ENCODE peak calls at places on chromosomes 16 and 17, in six cellular contexts. S is GM12878, T is SK-N-SH, L is HepG2, H is H1, O is K562. W is an unnamed sample.
A peak's percentile ranks its signal among the peaks of the same experiment; 100 is the strongest.

GRCh38 chr16:15495898-15496297 is 61.5 kb downstream of the BMERB1 start:
- DNase-seq in H (no peak), L (no peak), S (no peak), O (no peak), T (no peak), W (no peak)

GRCh38 chr16:70253291-70254094 is 1.8 kb upstream of the EXOSC6 start:
- DNase-seq in L (peak; percentile 45), O (peak; percentile 33), T (peak; percentile 62), H (no peak), S (no peak), W (peak; percentile 28)

GRCh38 chr17:70517808-70518207 is 348.5 kb downstream of the KCNJ2 start:
- DNase-seq in O (no peak), L (no peak), H (no peak), S (no peak), T (no peak), W (no peak)

GRCh38 chr17:21460358-21460757 is 84.2 kb downstream of the KCNJ12 start:
- DNase-seq in O (no peak), L (no peak), S (no peak), H (no peak), T (no peak), W (no peak)

GRCh38 chr17:9229160-9229825 is 208.0 kb downstream of the NTN1 start:
- DNase-seq in L (no peak), O (no peak), H (no peak), T (no peak), S (no peak), W (no peak)

GRCh38 chr17:28551421-28552186 is 820 bp downstream of the UNC119 start:
- DNase-seq in O (no peak), S (no peak), H (no peak), T (no peak), L (no peak), W (no peak)

GRCh38 chr16:88926374-88926990 is 50.5 kb downstream of the CBFA2T3 start:
- DNase-seq in S (no peak), T (no peak), L (peak; percentile 28), O (peak; percentile 51), H (no peak), W (peak; percentile 78)

GRCh38 chr16:1832831-1833454 is 5.9 kb downstream of the FAHD1 start:
- DNase-seq in O (peak; percentile 88), H (no peak), S (no peak), T (no peak), L (peak; percentile 95), W (no peak)

GRCh38 chr17:15955793-15956541 is 11.0 kb downstream of the ADORA2B start:
- DNase-seq in H (no peak), O (peak; percentile 49), L (no peak), S (no peak), T (no peak), W (no peak)

GRCh38 chr17:40224707-40225092 is 5.6 kb downstream of the WIPF2 start:
- DNase-seq in O (peak; percentile 25), T (no peak), H (no peak), S (no peak), L (no peak), W (no peak)

GRCh38 chr17:60163108-60163784 is 13.5 kb downstream of the CA4 start:
- DNase-seq in L (peak; percentile 52), O (no peak), T (peak; percentile 43), H (no peak), S (no peak), W (no peak)

GRCh38 chr17:79969906-79970305 is 65.8 kb downstream of the TBC1D16 start:
- DNase-seq in L (no peak), H (no peak), O (no peak), S (no peak), T (no peak), W (no peak)

GRCh38 chr16:19179890-19180490 is 11.9 kb downstream of the SYT17 start:
- DNase-seq in H (no peak), S (no peak), T (peak; percentile 72), L (peak; percentile 62), O (peak; percentile 73), W (peak; percentile 31)

GRCh38 chr17:20191066-20191465 is 181.9 kb downstream of the SPECC1 start:
- DNase-seq in S (no peak), L (no peak), T (no peak), H (no peak), O (no peak), W (no peak)

GRCh38 chr17:8122391-8122922 is 1.4 kb downstream of the HES7 start:
- DNase-seq in L (no peak), T (no peak), H (no peak), S (no peak), O (no peak), W (no peak)

GRCh38 chr17:39927928-39928867 is 666 bp downstream of the LRRC3C start:
- DNase-seq in S (no peak), T (peak; percentile 52), O (peak; percentile 43), H (no peak), L (peak; percentile 72), W (no peak)

GRCh38 chr17:74116087-74116717 is 87.3 kb upstream of the RPL38 start:
- DNase-seq in S (no peak), H (no peak), T (no peak), L (no peak), O (no peak), W (no peak)

GRCh38 chr16:80366023-80366422 is 174.8 kb upstream of the DYNLRB2 start:
- DNase-seq in T (no peak), S (no peak), L (no peak), H (no peak), O (no peak), W (no peak)

GRCh38 chr16:72561-73537 is at the start of gene RHBDF1:
- DNase-seq in L (no peak), H (no peak), S (no peak), O (peak; percentile 85), T (peak; percentile 79), W (no peak)

GRCh38 chr17:49191917-49192741 is 18.2 kb downstream of the GNGT2 start:
- DNase-seq in O (peak; percentile 73), H (peak; percentile 70), T (peak; percentile 88), L (peak; percentile 90), S (peak; percentile 77), W (peak; percentile 89)

GRCh38 chr17:80872011-80872929 is 119.4 kb upstream of the CHMP6 start:
- DNase-seq in S (no peak), L (no peak), O (no peak), T (no peak), H (no peak), W (no peak)

GRCh38 chr17:55426851-55427586 is 5.4 kb upstream of the MMD start:
- DNase-seq in S (no peak), T (no peak), L (no peak), O (no peak), H (no peak), W (no peak)

GRCh38 chr16:13435873-13436474 is 484.0 kb upstream of the ERCC4 start:
- DNase-seq in T (no peak), S (no peak), L (no peak), H (no peak), O (no peak), W (no peak)

GRCh38 chr17:42027540-42027889 is 7.6 kb downstream of the NKIRAS2 start:
- DNase-seq in T (no peak), L (no peak), H (no peak), S (no peak), O (no peak), W (no peak)

GRCh38 chr17:226773-227580 is 45.5 kb upstream of the DOC2B start:
- DNase-seq in O (no peak), T (no peak), H (no peak), L (no peak), S (no peak), W (no peak)

GRCh38 chr16:86632944-86633343 is 54.6 kb downstream of the FOXL1 start:
- DNase-seq in L (no peak), S (no peak), H (no peak), O (no peak), T (no peak), W (no peak)

GRCh38 chr16:86637744-86638143 is 59.4 kb downstream of the FOXL1 start:
- DNase-seq in L (no peak), O (no peak), T (no peak), H (no peak), S (no peak), W (no peak)

GRCh38 chr16:86635926-86636325 is 57.6 kb downstream of the FOXL1 start:
- DNase-seq in T (no peak), S (no peak), L (no peak), H (no peak), O (no peak), W (no peak)

GRCh38 chr16:86634290-86634689 is 55.9 kb downstream of the FOXL1 start:
- DNase-seq in S (no peak), L (no peak), T (no peak), O (no peak), H (no peak), W (peak; percentile 48)

DNA sequence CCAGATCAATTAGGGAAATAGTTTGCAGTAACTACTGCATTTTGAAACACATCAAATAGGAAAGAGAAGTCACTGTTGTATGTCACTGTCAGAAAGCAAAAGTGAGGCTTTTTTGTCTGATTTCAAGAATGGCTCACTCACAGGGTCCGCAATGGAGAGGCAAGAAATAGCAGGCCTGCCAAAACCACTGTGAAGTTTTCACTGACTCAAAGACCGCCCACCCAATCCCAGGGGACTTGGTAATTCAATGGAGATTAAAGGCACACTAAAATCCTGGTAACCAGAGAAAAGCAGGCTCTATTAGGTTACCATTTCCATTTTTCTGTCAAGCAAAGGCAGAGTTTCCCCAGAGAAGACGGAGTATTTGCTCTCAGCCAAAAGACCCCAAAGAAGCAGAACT is 56.8 kb downstream of the FOXL1 start:
- DNase-seq in L (no peak), H (no peak), S (no peak), O (no peak), T (no peak), W (no peak)
- TF ChIP-seq JUND in L (no peak), H (no peak), S (no peak), O (no peak), T (no peak), W (no peak)

GRCh38 chr17:44987194-44987882 is 19.2 kb upstream of the C1QL1 start:
- DNase-seq in T (no peak), L (no peak), O (no peak), S (no peak), H (no peak), W (no peak)
- H3K4me1 ChIP-seq in T (no peaks in the 10 kb centered on the region), L (no peaks in the 10 kb centered on the region), O (peaks cover 5% of the 10 kb centered on the region), S (peaks cover 17% of the 10 kb centered on the region), H (peaks cover 5% of the 10 kb centered on the region), W (no peaks in the 10 kb centered on the region)

DNA sequence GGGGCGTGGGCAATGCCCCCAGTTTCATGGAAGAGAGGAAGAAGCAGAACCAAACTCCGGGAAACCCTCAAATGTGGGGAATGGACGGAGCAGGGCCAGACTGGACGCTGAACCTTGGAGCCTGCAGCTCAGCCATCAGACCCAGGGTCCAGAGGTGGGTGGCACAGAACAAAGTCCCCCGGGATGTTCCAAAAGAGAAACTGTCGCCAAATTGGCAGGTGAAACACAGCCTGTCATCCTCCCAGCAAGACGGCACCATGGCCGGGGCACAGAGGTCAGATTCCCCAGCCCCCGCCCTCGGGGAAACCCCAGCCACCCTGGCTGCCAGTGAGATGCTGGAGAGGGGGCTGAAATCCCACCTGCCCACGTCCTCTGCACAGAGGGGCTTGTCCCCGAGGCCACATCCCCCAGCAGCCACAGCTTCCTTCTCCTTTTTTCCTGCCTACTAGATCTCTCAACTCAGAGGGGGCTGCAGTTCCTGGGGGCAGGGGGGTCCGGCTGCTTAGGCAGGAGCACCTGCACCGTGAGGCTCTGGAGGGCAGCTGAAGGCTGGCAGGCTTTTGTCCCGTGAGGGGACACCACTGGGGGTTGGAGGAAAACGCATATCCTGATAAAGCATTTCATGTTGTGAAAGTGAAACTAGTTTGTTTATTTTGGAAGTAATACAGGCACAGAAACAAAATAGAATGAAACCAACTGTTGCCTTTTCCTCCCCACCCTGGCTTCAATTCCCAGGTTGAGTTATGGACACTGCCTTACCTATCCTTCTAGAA is 1.2 kb upstream of the SECTM1 start:
- DNase-seq in T (no peak), H (no peak), S (no peak), O (no peak), L (no peak), W (no peak)
- TF ChIP-seq JUND in T (no peak), H (no peak), S (no peak), O (no peak), L (no peak), W (no peak)

GRCh38 chr17:33939959-33940358 is 315.1 kb upstream of the CCL2 start:
- DNase-seq in L (no peak), O (no peak), T (no peak), H (no peak), S (no peak), W (no peak)
- H3K4me1 ChIP-seq in L (no peaks in the 10 kb centered on the region), O (peaks cover 9% of the 10 kb centered on the region), T (peaks cover 25% of the 10 kb centered on the region), H (no peaks in the 10 kb centered on the region), S (no peaks in the 10 kb centered on the region), W (no peaks in the 10 kb centered on the region)